ENCODE peak calls at places on chromosomes 1 and 21, in five cellular contexts. D, A, L, Y and P are unnamed samples.

GRCh38 chr1:113930499-113931161 is 1.5 kb downstream of the HIPK1 start:
- DNase-seq in L (no peak), A (peak; percentile 63), D (peak; percentile 41), Y (peak; percentile 25), P (no peak)

GRCh38 chr1:40592107-40592773 is 60.8 kb downstream of the ZNF684 start:
- DNase-seq in L (peak; percentile 48), D (no peak), Y (no peak), A (no peak), P (peak; percentile 19)

GRCh38 chr1:154787171-154787570 is 82.9 kb downstream of the KCNN3 start:
- DNase-seq in L (no peak), Y (no peak), A (no peak), D (no peak), P (no peak)

GRCh38 chr1:151056149-151056548 is 3.3 kb downstream of the CDC42SE1 start:
- DNase-seq in Y (no peak), A (no peak), D (no peak), L (no peak), P (no peak)

GRCh38 chr1:43844114-43844513 is 89.5 kb upstream of the ARTN start:
- DNase-seq in A (no peak), D (no peak), Y (no peak), L (no peak), P (no peak)

GRCh38 chr1:31681421-31681820 is 22.4 kb downstream of the COL16A1 start:
- DNase-seq in Y (no peak), A (no peak), L (no peak), D (no peak), P (no peak)

GRCh38 chr21:42313501-42313969 is 1.7 kb downstream of the TFF3 start:
- DNase-seq in L (no peak), D (no peak), Y (no peak), A (no peak), P (no peak)

GRCh38 chr1:241964550-241965241 is 7.1 kb downstream of the BECN2 start:
- DNase-seq in D (no peak), L (no peak), A (no peak), Y (no peak), P (no peak)

GRCh38 chr1:166062695-166063094 is 104.1 kb downstream of the FAM78B start:
- DNase-seq in D (no peak), Y (no peak), L (peak; percentile 87), A (no peak), P (no peak)

GRCh38 chr1:77370161-77370560 is 88.3 kb downstream of the AK5 start:
- DNase-seq in L (no peak), A (no peak), Y (no peak), D (no peak), P (no peak)

GRCh38 chr1:1033731-1034437 is 14.0 kb downstream of the AGRN start:
- DNase-seq in A (no peak), Y (no peak), D (no peak), L (no peak), P (no peak)

GRCh38 chr1:84944767-84945486 is 51.9 kb upstream of the LPAR3 start:
- DNase-seq in L (peak; percentile 83), D (peak; percentile 62), A (peak; percentile 54), Y (peak; percentile 33), P (peak; percentile 63)

GRCh38 chr1:17287377-17287776 is 20.6 kb upstream of the PADI4 start:
- DNase-seq in L (no peak), A (no peak), Y (no peak), D (no peak), P (no peak)